ENCODE peak calls at places on chromosome 18, in four cellular contexts. S is prostate gland, R is suprapubic skin, J is Panc1. U is an unnamed sample.

GRCh38 chr18:12023375-12023774 is 42.1 kb downstream of the IMPA2 start:
- DNase-seq in J (no peak), R (no peak), S (no peak), U (peak; percentile 33)

GRCh38 chr18:77002496-77002895 is 130.1 kb downstream of the MBP start:
- DNase-seq in J (no peak), S (no peak), R (peak; percentile 24), U (no peak)

GRCh38 chr18:35026407-35027061 is 14.7 kb upstream of the MAPRE2 start:
- DNase-seq in J (no peak), S (no peak), R (no peak), U (no peak)

GRCh38 chr18:13910501-13910900 is 4.8 kb downstream of the MC2R start:
- DNase-seq in S (no peak), J (no peak), R (no peak), U (no peak)

GRCh38 chr18:74459877-74460276 is 2.8 kb upstream of the DIPK1C start:
- DNase-seq in J (no peak), R (no peak), S (no peak), U (no peak)

GRCh38 chr18:76529433-76529811 is 34.4 kb upstream of the ZNF516 start:
- DNase-seq in S (no peak), R (no peak), J (no peak), U (no peak)

GRCh38 chr18:12087483-12087960 is 6.1 kb upstream of the ANKRD62 start:
- DNase-seq in J (no peak), R (no peak), S (no peak), U (no peak)

GRCh38 chr18:56173542-56174220 is 464.7 kb downstream of the TXNL1 start:
- DNase-seq in R (no peak), J (no peak), S (no peak), U (no peak)

GRCh38 chr18:35242426-35242825 is 1.6 kb downstream of the ZNF397 start:
- DNase-seq in S (no peak), R (no peak), J (no peak), U (no peak)

GRCh38 chr18:3480827-3481226 is 30.9 kb downstream of the TGIF1 start:
- DNase-seq in S (no peak), J (no peak), R (no peak), U (no peak)

GRCh38 chr18:58640891-58641610 is 12.2 kb upstream of the ALPK2 start:
- DNase-seq in S (no peak), J (no peak), R (no peak), U (no peak)

GRCh38 chr18:65752625-65753325 is 2.0 kb downstream of the CDH7 start:
- DNase-seq in S (no peak), J (no peak), R (no peak), U (no peak)

GRCh38 chr18:30512872-30513271 is 529.7 kb downstream of the DSC3 start:
- DNase-seq in R (no peak), S (no peak), J (no peak), U (peak; percentile 61)

GRCh38 chr18:5630057-5630765 is 86.4 kb upstream of the EPB41L3 start:
- DNase-seq in J (no peak), R (peak; percentile 80), S (peak; percentile 58), U (peak; percentile 80)

GRCh38 chr18:59109375-59109774 is 30.3 kb upstream of the SEC11C start:
- DNase-seq in R (no peak), J (no peak), S (no peak), U (no peak)

GRCh38 chr18:72848534-72849237 is 19.1 kb downstream of the NETO1 start:
- DNase-seq in J (no peak), S (no peak), R (no peak), U (no peak)

GRCh38 chr18:70920840-70921374 is 632.1 kb downstream of the SOCS6 start:
- DNase-seq in R (no peak), J (no peak), S (no peak), U (no peak)

GRCh38 chr18:74116628-74117554 is 30.7 kb downstream of the FBXO15 start:
- DNase-seq in J (peak; percentile 18), S (no peak), R (no peak), U (peak; percentile 40)

GRCh38 chr18:50836521-50836957 is 16.7 kb upstream of the MRO start:
- DNase-seq in S (no peak), R (no peak), J (no peak), U (no peak)

GRCh38 chr18:57925706-57926105 is 118.3 kb upstream of the NEDD4L start:
- DNase-seq in S (no peak), J (no peak), R (no peak), U (no peak)

GRCh38 chr18:47582055-47582454 is 330.6 kb upstream of the SKOR2 start:
- DNase-seq in J (no peak), R (no peak), S (no peak), U (no peak)

GRCh38 chr18:45838302-45839070 is 13.0 kb downstream of the SIGLEC15 start:
- DNase-seq in S (no peak), J (no peak), R (no peak), U (peak; percentile 78)

GRCh38 chr18:40387130-40387821 is 1567.8 kb upstream of the PIK3C3 start:
- DNase-seq in R (no peak), J (no peak), S (no peak), U (no peak)

GRCh38 chr18:62566199-62566598 is 43.4 kb downstream of the ZCCHC2 start:
- DNase-seq in R (no peak), J (no peak), S (peak; percentile 32), U (no peak)

GRCh38 chr18:3726241-3726951 is 276.4 kb downstream of the TGIF1 start:
- DNase-seq in S (no peak), R (no peak), J (no peak), U (no peak)

GRCh38 chr18:63578357-63578958 is 8.7 kb upstream of the SERPINB13 start:
- DNase-seq in R (no peak), S (no peak), J (peak; percentile 17), U (no peak)
- TF ChIP-seq POLR2AphosphoS5 in R (no peak), S (no peak), J (no peak), U (no peak)

DNA sequence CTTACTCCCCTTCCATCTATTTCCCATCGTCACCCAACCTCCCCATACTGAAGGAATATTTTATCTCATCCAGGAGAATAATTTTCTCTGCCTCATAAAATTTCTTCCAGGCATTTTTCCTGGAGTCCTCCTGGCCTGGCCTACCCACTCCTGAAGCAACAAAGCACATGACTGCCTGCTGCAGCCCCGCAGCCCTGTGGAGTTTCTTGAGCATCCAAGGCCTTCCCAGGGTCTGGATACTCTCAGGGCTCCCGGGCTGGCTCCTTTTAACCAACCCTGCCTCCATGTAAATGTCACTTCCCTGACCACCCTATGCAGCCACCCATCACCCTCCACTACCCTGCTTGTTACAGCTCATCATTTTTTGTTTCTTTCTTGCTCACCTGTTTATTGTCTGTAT is 64.0 kb downstream of the CDH20 start:
- DNase-seq in J (no peak), S (no peak), R (no peak), U (no peak)
- H3K4me3 ChIP-seq in J (no peak overlapping the region), S (no peak overlapping the region), R (no peak overlapping the region), U (no peak overlapping the region)

DNA sequence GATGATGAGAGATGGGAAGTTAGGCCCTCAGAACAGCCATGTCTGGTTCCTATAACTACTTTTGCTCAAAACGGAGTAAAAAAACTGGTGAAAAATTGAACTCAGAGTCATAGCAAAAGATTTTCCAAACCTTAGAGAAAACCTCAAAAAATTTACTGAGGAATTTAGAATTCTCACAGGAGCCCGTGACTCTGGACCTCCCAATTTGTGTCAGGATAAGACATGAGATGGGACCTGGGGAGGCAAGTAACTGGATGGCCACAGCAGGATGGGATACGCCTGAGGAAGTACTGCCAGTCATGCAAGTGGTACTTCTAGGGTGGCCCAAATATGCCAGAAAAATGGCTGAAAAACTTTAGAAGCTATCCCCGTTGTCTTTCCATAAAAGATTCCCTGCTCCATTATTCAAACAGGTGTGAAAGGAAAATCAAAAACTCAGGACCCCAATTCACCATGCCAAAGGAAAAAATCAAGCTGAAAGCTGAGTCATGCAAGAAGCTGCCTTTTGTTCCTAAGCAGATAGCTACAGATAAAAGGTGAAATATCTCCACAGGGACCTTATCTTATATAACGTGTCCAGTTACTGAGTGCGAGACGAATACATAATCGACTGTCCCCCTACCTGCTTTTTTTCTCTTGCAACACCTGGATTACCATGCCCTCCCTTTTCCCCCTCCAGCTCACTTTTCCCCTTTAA is 34.1 kb upstream of the LIPG start:
- DNase-seq in R (no peak), S (no peak), J (no peak), U (no peak)
- H3K9me3 ChIP-seq in R (no peaks in the 10 kb centered on the region), S (no peaks in the 10 kb centered on the region), J (no peaks in the 10 kb centered on the region), U (no peaks in the 10 kb centered on the region)

GRCh38 chr18:80171190-80171872 is 62.3 kb downstream of the ADNP2 start:
- DNase-seq in S (peak; percentile 30), J (no peak), R (no peak), U (no peak)
- TF ChIP-seq POLR2AphosphoS5 in S (no peak), J (no peak), R (no peak), U (no peak)

GRCh38 chr18:23237524-23238151 is 102.4 kb downstream of the CABLES1 start:
- DNase-seq in R (peak; percentile 84), J (no peak), S (peak; percentile 12), U (peak; percentile 86)
- H3K4me3 ChIP-seq in R (peak overlapping the region; percentile 37), J (no peak overlapping the region), S (peak overlapping the region; percentile 15), U (no peak overlapping the region)

GRCh38 chr18:24991661-24992060 is 360.3 kb downstream of the ZNF521 start:
- DNase-seq in J (no peak), S (no peak), R (no peak), U (no peak)
- H3K9me3 ChIP-seq in J (no peaks in the 10 kb centered on the region), S (no peaks in the 10 kb centered on the region), R (no peaks in the 10 kb centered on the region), U (no peaks in the 10 kb centered on the region)

DNA sequence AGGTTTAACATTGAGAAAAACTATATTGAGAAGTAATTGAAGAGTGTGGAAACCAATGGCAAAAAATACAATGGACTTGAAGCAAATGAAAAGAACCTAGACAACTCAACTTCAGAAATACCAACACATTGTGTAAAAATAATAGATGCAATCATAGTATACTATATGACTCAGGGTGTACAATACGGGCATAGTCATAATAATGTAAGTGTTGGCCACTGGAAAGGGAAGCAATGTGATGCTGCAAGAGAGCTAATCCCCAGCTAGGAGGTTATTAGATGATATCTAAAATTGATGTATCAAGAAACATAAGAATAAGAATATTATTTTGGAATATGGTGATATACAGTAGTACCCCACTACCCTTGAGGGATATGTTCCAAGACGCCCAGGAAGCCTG is 45.2 kb downstream of the SMAD7 start:
- DNase-seq in J (no peak), S (no peak), R (no peak), U (no peak)
- TF ChIP-seq POLR2AphosphoS5 in J (no peak), S (no peak), R (no peak), U (no peak)

GRCh38 chr18:55048892-55049291 is 89.6 kb upstream of the CCDC68 start:
- DNase-seq in R (no peak), S (no peak), J (no peak), U (no peak)
- H3K4me3 ChIP-seq in R (no peak overlapping the region), S (no peak overlapping the region), J (no peak overlapping the region), U (no peak overlapping the region)

DNA sequence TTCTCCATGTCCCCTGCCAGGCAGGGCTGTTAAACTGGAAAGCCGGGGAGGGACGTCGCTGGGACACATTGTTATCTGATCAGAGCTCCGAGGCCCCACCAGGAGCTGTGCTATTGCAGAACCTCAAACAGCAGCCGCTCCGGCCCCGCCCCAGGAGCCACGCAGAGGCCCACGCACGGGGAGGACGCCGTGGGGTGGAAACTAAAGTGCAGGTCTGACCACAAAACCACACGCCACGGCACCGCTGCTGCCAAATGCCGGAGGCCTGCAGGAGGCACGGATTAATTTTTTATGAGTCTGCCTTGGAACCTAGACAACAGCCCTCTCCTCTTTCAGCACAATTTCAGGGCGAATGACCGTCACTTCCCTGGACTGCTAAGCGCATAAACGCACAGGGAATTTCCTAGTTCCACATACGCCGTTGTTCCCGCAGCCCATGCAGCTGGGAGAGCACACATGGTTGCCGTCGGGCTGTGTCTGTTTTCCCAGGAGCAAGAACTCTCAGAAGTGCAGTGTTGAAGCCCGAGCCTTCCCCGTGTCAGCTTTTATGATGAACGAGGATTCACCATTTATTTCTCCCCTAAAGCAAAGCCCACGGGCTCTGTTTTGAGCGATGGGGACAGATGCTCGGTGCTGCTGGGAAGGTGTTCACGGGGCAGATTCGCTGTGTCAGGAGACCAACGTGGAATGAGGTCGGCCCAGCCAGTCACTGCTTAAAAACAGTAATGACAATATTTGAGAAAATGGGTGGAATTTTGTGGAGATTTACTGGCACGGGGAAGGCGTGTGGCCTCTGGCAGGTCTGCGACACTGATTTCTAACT is 43.7 kb downstream of the NFATC1 start:
- DNase-seq in R (no peak), J (no peak), S (peak; percentile 73), U (no peak)
- H3K9me3 ChIP-seq in R (no peaks in the 10 kb centered on the region), J (no peaks in the 10 kb centered on the region), S (no peaks in the 10 kb centered on the region), U (no peaks in the 10 kb centered on the region)